ENCODE peak calls at places on chromosome 13, in seven cellular contexts. G is aorta; B is heart left ventricle; T is CD8-positive, alpha-beta T cell; V is left ventricle myocardium inferior; Z is cardiac muscle cell; C is sigmoid colon. R is an unnamed sample.

GRCh38 chr13:24700539-24700938 is 20.3 kb downstream of the ATP12A start:
- DNase-seq in G (no peak), B (no peak), T (no peak), V (no peak), Z (no peak), C (no peak), R (no peak)

GRCh38 chr13:94309997-94310842 is 169.3 kb downstream of the DCT start:
- DNase-seq in G (no peak), B (no peak), T (no peak), V (no peak), Z (peak), C (no peak), R (no peak)

GRCh38 chr13:44312898-44313551 is 60.6 kb upstream of the SERP2 start:
- DNase-seq in G (no peak), B (no peak), T (no peak), V (no peak), Z (peak), C (no peak), R (no peak)

GRCh38 chr13:90950134-90950533 is 397.4 kb upstream of the MIR17HG start:
- DNase-seq in G (no peak), B (no peak), T (no peak), V (no peak), Z (no peak), C (no peak), R (no peak)

GRCh38 chr13:80012281-80012680 is 328.6 kb downstream of the SPRY2 start:
- DNase-seq in G (no peak), B (no peak), T (no peak), V (no peak), Z (peak), C (no peak), R (no peak)

GRCh38 chr13:110138700-110139036 is 168.3 kb downstream of the COL4A1 start:
- DNase-seq in G (no peak), B (no peak), T (no peak), V (no peak), Z (no peak), C (no peak), R (no peak)

GRCh38 chr13:34207334-34207733 is 389.4 kb downstream of the RFC3 start:
- DNase-seq in G (peak), B (peak), T (no peak), V (peak), Z (peak), C (no peak), R (no peak)

GRCh38 chr13:94169783-94170513 is 309.5 kb downstream of the DCT start:
- DNase-seq in G (peak), B (peak), T (no peak), V (no peak), Z (peak), C (no peak), R (no peak)

GRCh38 chr13:109868583-109869311 is 82.4 kb upstream of the IRS2 start:
- DNase-seq in G (no peak), B (no peak), T (no peak), V (no peak), Z (no peak), C (no peak), R (no peak)

GRCh38 chr13:60402022-60402421 is 5.0 kb downstream of the TDRD3 start:
- DNase-seq in G (no peak), B (no peak), T (no peak), V (no peak), Z (no peak), C (no peak), R (no peak)

GRCh38 chr13:77095288-77095687 is 68.3 kb upstream of the FBXL3 start:
- DNase-seq in G (no peak), B (no peak), T (no peak), V (no peak), Z (no peak), C (no peak), R (no peak)

GRCh38 chr13:85544756-85545155 is 254.5 kb downstream of the SLITRK6 start:
- DNase-seq in G (no peak), B (no peak), T (no peak), V (no peak), Z (no peak), C (no peak), R (no peak)

GRCh38 chr13:89695343-89696257 is 1651.9 kb upstream of the MIR17HG start:
- DNase-seq in G (no peak), B (no peak), T (no peak), V (no peak), Z (peak), C (no peak), R (no peak)

GRCh38 chr13:103859952-103860351 is 793.7 kb upstream of the SLC10A2 start:
- DNase-seq in G (no peak), B (no peak), T (no peak), V (no peak), Z (no peak), C (no peak), R (no peak)

GRCh38 chr13:96025283-96025682 is 27.9 kb downstream of the UGGT2 start:
- DNase-seq in G (no peak), B (no peak), T (no peak), V (no peak), Z (peak), C (no peak), R (no peak)

GRCh38 chr13:72023895-72024294 is 156.9 kb upstream of the DACH1 start:
- DNase-seq in G (no peak), B (no peak), T (no peak), V (no peak), Z (no peak), C (no peak), R (no peak)

GRCh38 chr13:94061316-94061715 is 418.2 kb downstream of the DCT start:
- DNase-seq in G (no peak), B (no peak), T (no peak), V (no peak), Z (no peak), C (no peak), R (no peak)

GRCh38 chr13:30932481-30933333 is at the start of gene TEX26:
- DNase-seq in G (peak), B (peak), T (no peak), V (no peak), Z (peak), C (no peak), R (no peak)

GRCh38 chr13:50990540-50991506 is 81.2 kb downstream of the RNASEH2B start:
- DNase-seq in G (peak), B (peak), T (no peak), V (peak), Z (peak), C (peak), R (no peak)

GRCh38 chr13:52405369-52405766 is 604 bp downstream of the THSD1 start:
- DNase-seq in G (no peak), B (no peak), T (no peak), V (no peak), Z (no peak), C (no peak), R (no peak)

GRCh38 chr13:44311011-44311481 is 62.6 kb upstream of the SERP2 start:
- DNase-seq in G (no peak), B (peak), T (no peak), V (no peak), Z (peak), C (peak), R (no peak)

GRCh38 chr13:97369269-97369893 is 64.6 kb upstream of the RAP2A start:
- DNase-seq in G (no peak), B (no peak), T (no peak), V (no peak), Z (no peak), C (no peak), R (no peak)
- H3K4me3 ChIP-seq in G (peak), B (peak), T (peak), V (peak), Z (no peak), C (peak), R (peak)

GRCh38 chr13:75704194-75704941 is 68.2 kb downstream of the LMO7 start:
- DNase-seq in G (no peak), B (no peak), T (no peak), V (no peak), Z (peak), C (no peak), R (no peak)
- H3K27ac ChIP-seq in G (no peak), B (no peak), T (no peak), V (no peak), Z (no peak), C (no peak), R (no peak)

DNA sequence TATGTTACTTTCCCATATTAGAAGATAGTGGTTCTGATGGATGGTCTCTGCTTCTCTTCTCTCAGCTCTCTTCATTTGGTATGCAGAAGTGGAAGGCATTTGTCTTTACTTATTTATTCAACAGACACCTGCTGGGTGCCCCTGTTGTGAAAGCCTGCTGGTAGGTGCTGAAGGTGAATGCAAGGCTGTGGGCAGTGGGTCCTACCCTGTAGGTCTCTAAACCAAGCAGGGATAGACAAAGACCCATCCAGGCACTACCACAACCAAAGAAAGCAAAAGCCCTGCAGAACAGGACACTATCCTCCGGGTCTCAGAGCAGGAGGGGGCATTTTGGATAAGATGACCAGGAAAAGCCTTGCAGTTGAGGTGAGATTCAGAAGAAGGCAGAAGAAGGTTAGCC is 106.1 kb downstream of the STARD13 start:
- DNase-seq in G (no peak), B (no peak), T (no peak), V (no peak), Z (no peak), C (no peak), R (no peak)
- H3K4me3 ChIP-seq in G (no peak), B (no peak), T (no peak), V (no peak), Z (no peak), C (no peak), R (no peak)

GRCh38 chr13:100040196-100040595 is 48.7 kb upstream of the PCCA start:
- DNase-seq in G (no peak), B (no peak), T (no peak), V (no peak), Z (no peak), C (no peak), R (no peak)
- H3K27ac ChIP-seq in G (no peak), B (no peak), T (no peak), V (no peak), Z (no peak), C (no peak), R (no peak)

DNA sequence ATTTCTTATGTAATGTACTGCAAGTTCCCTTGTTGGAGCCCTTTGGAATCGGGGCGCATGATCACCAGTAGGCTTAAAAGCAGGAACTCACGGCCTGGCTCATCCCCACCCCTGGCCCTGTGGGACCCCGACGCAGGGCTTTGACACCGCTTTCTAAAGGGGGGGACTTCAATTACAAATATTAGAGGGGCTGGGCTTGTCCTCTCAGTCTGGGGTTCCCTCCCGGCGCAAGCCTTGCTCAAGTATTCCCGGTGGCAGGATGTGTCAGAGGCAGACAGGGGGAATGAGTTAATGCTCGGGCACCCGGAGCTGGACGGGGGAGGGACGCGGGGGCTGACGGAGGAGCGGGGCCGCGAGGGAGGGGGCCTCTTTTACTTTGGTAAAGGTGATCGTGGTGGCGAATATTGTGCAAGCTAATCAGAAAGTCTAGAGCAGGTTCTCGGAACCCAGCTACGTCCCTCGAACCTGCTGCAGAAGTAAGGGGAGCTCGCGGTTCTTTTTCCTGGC is 1.2 kb downstream of the FGF14 start:
- DNase-seq in G (peak), B (peak), T (no peak), V (peak), Z (no peak), C (no peak), R (no peak)
- H3K4me3 ChIP-seq in G (peak), B (peak), T (peak), V (peak), Z (peak), C (peak), R (no peak)

GRCh38 chr13:45415112-45415511 is 3.1 kb downstream of the SLC25A30 start:
- DNase-seq in G (no peak), B (no peak), T (no peak), V (no peak), Z (no peak), C (no peak), R (no peak)
- H3K27ac ChIP-seq in G (no peak), B (peak), T (no peak), V (peak), Z (peak), C (peak), R (no peak)

DNA sequence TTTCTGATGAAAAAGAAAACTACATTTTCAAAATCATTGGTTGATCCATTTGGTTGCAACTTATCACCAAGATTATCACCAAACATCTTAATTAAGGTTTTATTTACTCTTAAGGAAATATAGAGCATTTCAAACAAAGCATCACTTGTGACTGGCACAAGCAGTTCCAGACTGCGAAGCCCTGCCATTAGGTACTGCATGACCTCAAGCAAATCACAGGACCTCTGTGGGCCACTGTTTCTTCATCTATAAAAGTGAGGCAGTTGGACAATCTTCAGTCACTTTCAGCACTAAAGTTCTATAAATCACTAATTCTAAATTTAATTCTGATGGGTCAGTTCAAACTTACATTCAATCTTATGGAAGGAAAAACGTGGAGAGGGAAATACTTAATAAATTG is 2.0 kb downstream of the ELF1 start:
- DNase-seq in G (no peak), B (no peak), T (no peak), V (no peak), Z (no peak), C (no peak), R (peak)
- H3K4me3 ChIP-seq in G (no peak), B (no peak), T (peak), V (peak), Z (no peak), C (no peak), R (peak)

GRCh38 chr13:113999618-113999910 is 25.7 kb upstream of the C13orf46 start:
- DNase-seq in G (no peak), B (peak), T (no peak), V (no peak), Z (no peak), C (no peak), R (no peak)
- H3K27ac ChIP-seq in G (no peak), B (no peak), T (no peak), V (no peak), Z (no peak), C (no peak), R (no peak)

GRCh38 chr13:107373551-107373950 is 805.6 kb upstream of the ARGLU1 start:
- DNase-seq in G (no peak), B (no peak), T (no peak), V (no peak), Z (peak), C (no peak), R (no peak)

GRCh38 chr13:107376393-107377085 is 808.6 kb upstream of the ARGLU1 start:
- DNase-seq in G (no peak), B (no peak), T (no peak), V (no peak), Z (peak), C (no peak), R (no peak)

GRCh38 chr13:107370036-107370785 is 802.3 kb upstream of the ARGLU1 start:
- DNase-seq in G (no peak), B (no peak), T (no peak), V (no peak), Z (peak), C (no peak), R (no peak)

GRCh38 chr13:107375701-107376350 is 807.9 kb upstream of the ARGLU1 start:
- DNase-seq in G (no peak), B (no peak), T (no peak), V (no peak), Z (no peak), C (no peak), R (no peak)

DNA sequence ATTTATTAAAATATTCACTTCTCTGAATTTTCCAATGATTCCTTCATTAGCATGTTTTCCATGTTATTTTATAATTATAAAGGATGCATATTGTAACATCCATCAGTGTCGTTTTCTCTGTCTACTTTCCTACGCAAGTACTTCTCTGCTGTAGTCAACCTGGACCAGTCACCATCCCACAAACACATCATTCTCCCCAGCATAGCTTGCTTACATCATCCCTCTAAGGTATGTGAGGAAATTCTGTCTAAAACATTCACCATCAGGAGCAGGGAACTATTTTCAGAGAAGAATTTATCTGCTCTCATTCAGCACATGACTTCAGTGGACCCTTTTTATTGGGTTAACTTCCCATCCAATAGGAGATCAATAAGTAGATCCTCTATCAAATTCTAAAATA is 806.1 kb upstream of the ARGLU1 start:
- DNase-seq in G (no peak), B (no peak), T (no peak), V (no peak), Z (no peak), C (no peak), R (no peak)
- H3K4me3 ChIP-seq in G (no peak), B (no peak), T (no peak), V (no peak), Z (no peak), C (no peak), R (no peak)